ENCODE peak calls at places on chromosomes 4 and X, in eight cellular contexts. One of them, this sample, is unnamed.

GRCh38 chrX:131068945-131069719 is 11.0 kb downstream of the ARHGAP36 start:
- DNase-seq in neuronal stem cell: peak; percentile 49
- DNase-seq in PC-3: peak; percentile 28
- DNase-seq in lung: no peak
- DNase-seq in substantia nigra: peak; percentile 1
- DNase-seq in small intestine: peak; percentile 1
- DNase-seq in neural progenitor cell: peak; percentile 84
- DNase-seq in SJSA1: no peak
- DNase-seq in this sample: no peak

GRCh38 chr4:123667496-123667895 is 270.9 kb downstream of the SPRY1 start:
- DNase-seq in neuronal stem cell: no peak
- DNase-seq in lung: no peak
- DNase-seq in small intestine: no peak
- DNase-seq in substantia nigra: no peak
- DNase-seq in PC-3: peak; percentile 90
- DNase-seq in SJSA1: no peak
- DNase-seq in neural progenitor cell: no peak
- DNase-seq in this sample: peak; percentile 93

GRCh38 chr4:139593091-139593564 is 37.1 kb upstream of the SETD7 start:
- DNase-seq in small intestine: no peak
- DNase-seq in SJSA1: peak; percentile 60
- DNase-seq in PC-3: no peak
- DNase-seq in neuronal stem cell: no peak
- DNase-seq in neural progenitor cell: no peak
- DNase-seq in substantia nigra: no peak
- DNase-seq in lung: no peak
- DNase-seq in this sample: peak; percentile 92

GRCh38 chrX:98028691-98029090 is 1145.0 kb downstream of the RPA4 start:
- DNase-seq in lung: no peak
- DNase-seq in neural progenitor cell: no peak
- DNase-seq in neuronal stem cell: no peak
- DNase-seq in small intestine: no peak
- DNase-seq in SJSA1: no peak
- DNase-seq in PC-3: no peak
- DNase-seq in substantia nigra: no peak
- DNase-seq in this sample: no peak

GRCh38 chrX:55787063-55787462 is 69.5 kb downstream of the RRAGB start:
- DNase-seq in lung: no peak
- DNase-seq in SJSA1: no peak
- DNase-seq in neuronal stem cell: no peak
- DNase-seq in PC-3: peak; percentile 1
- DNase-seq in substantia nigra: no peak
- DNase-seq in small intestine: no peak
- DNase-seq in neural progenitor cell: no peak
- DNase-seq in this sample: no peak

GRCh38 chrX:23317799-23318724 is 16.6 kb upstream of the PTCHD1 start:
- DNase-seq in neural progenitor cell: peak; percentile 61
- DNase-seq in lung: peak; percentile 34
- DNase-seq in neuronal stem cell: no peak
- DNase-seq in PC-3: peak; percentile 38
- DNase-seq in SJSA1: peak; percentile 17
- DNase-seq in substantia nigra: no peak
- DNase-seq in small intestine: no peak
- DNase-seq in this sample: no peak

GRCh38 chrX:49309401-49309981 is 6.0 kb downstream of the GAGE10 start:
- DNase-seq in neuronal stem cell: no peak
- DNase-seq in substantia nigra: no peak
- DNase-seq in PC-3: peak; percentile 45
- DNase-seq in SJSA1: peak; percentile 17
- DNase-seq in lung: no peak
- DNase-seq in neural progenitor cell: peak; percentile 7
- DNase-seq in small intestine: peak; percentile 39
- DNase-seq in this sample: peak; percentile 22

GRCh38 chr4:93319011-93319410 is 509.5 kb upstream of the ATOH1 start:
- DNase-seq in neuronal stem cell: no peak
- DNase-seq in substantia nigra: no peak
- DNase-seq in PC-3: peak; percentile 27
- DNase-seq in lung: no peak
- DNase-seq in small intestine: no peak
- DNase-seq in SJSA1: no peak
- DNase-seq in neural progenitor cell: no peak
- DNase-seq in this sample: no peak

GRCh38 chr4:101649790-101650450 is 140.6 kb upstream of the BANK1 start:
- DNase-seq in substantia nigra: no peak
- DNase-seq in neuronal stem cell: no peak
- DNase-seq in PC-3: no peak
- DNase-seq in neural progenitor cell: no peak
- DNase-seq in SJSA1: no peak
- DNase-seq in lung: no peak
- DNase-seq in small intestine: no peak
- DNase-seq in this sample: no peak

GRCh38 chr4:7964459-7964858 is 24.8 kb upstream of the AFAP1 start:
- DNase-seq in neuronal stem cell: no peak
- DNase-seq in substantia nigra: no peak
- DNase-seq in PC-3: peak; percentile 26
- DNase-seq in lung: no peak
- DNase-seq in SJSA1: no peak
- DNase-seq in small intestine: no peak
- DNase-seq in neural progenitor cell: no peak
- DNase-seq in this sample: no peak
- H3K27ac ChIP-seq in neuronal stem cell: no peak overlapping the region
- H3K27ac ChIP-seq in substantia nigra: no peak overlapping the region
- H3K27ac ChIP-seq in PC-3: peak overlapping the region; percentile 43
- H3K27ac ChIP-seq in lung: no peak overlapping the region
- H3K27ac ChIP-seq in SJSA1: no peak overlapping the region
- H3K27ac ChIP-seq in small intestine: no peak overlapping the region
- H3K27ac ChIP-seq in neural progenitor cell: no peak overlapping the region
- H3K27ac ChIP-seq in this sample: no peak overlapping the region

DNA sequence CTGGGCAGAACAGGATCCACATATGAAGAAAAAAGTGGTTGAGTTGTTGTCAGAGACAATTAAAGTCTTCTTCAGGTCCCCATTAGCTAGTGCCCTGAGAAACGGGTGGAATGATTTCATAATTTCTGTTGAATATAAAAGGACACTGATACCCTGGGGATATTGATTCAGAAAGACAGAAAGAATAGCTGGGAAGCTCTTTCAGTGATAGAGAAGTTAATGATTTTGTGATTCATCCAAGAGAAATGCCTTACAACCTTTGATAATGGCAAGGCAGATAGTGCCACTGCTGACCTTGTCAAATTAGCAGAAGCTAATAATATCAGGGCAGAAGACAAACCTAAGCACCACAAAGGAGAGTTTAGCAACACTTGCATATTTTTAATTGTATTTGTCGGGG is 37.9 kb downstream of the UNC5C start:
- DNase-seq in neural progenitor cell: no peak
- DNase-seq in SJSA1: no peak
- DNase-seq in neuronal stem cell: no peak
- DNase-seq in substantia nigra: no peak
- DNase-seq in lung: no peak
- DNase-seq in small intestine: no peak
- DNase-seq in PC-3: peak; percentile 11
- DNase-seq in this sample: no peak
- H3K27ac ChIP-seq in neural progenitor cell: no peak overlapping the region
- H3K27ac ChIP-seq in SJSA1: no peak overlapping the region
- H3K27ac ChIP-seq in neuronal stem cell: no peak overlapping the region
- H3K27ac ChIP-seq in substantia nigra: no peak overlapping the region
- H3K27ac ChIP-seq in lung: no peak overlapping the region
- H3K27ac ChIP-seq in small intestine: no peak overlapping the region
- H3K27ac ChIP-seq in PC-3: no peak overlapping the region
- H3K27ac ChIP-seq in this sample: no peak overlapping the region

DNA sequence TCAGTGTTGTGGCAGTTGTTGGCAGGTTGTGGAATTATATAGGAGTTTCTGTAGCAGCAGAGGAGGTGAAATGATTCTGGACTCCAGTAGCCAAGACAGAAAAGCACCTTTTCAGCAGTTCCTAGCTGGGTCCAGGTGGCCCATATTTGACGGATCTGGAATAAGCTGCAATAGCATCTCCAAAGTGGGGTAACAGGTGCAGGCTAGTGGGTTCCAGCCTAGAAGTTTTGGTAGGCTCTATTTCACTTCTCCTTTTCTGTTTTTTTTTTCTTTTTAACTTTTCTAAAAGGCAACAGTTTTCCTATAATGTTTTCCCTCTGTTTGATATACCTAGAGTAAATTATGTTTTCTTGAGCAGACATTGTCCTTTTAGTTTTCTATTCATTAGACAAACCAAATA is 392.5 kb downstream of the C4orf33 start:
- DNase-seq in neural progenitor cell: no peak
- DNase-seq in PC-3: no peak
- DNase-seq in small intestine: no peak
- DNase-seq in substantia nigra: no peak
- DNase-seq in neuronal stem cell: no peak
- DNase-seq in SJSA1: no peak
- DNase-seq in lung: no peak
- DNase-seq in this sample: no peak
- H3K27ac ChIP-seq in neural progenitor cell: no peak overlapping the region
- H3K27ac ChIP-seq in PC-3: no peak overlapping the region
- H3K27ac ChIP-seq in small intestine: no peak overlapping the region
- H3K27ac ChIP-seq in substantia nigra: no peak overlapping the region
- H3K27ac ChIP-seq in neuronal stem cell: no peak overlapping the region
- H3K27ac ChIP-seq in SJSA1: no peak overlapping the region
- H3K27ac ChIP-seq in lung: no peak overlapping the region
- H3K27ac ChIP-seq in this sample: no peak overlapping the region

GRCh38 chr4:86013623-86014022 is 346.2 kb downstream of the MAPK10 start:
- DNase-seq in small intestine: no peak
- DNase-seq in neuronal stem cell: no peak
- DNase-seq in PC-3: no peak
- DNase-seq in neural progenitor cell: no peak
- DNase-seq in SJSA1: no peak
- DNase-seq in substantia nigra: no peak
- DNase-seq in lung: no peak
- DNase-seq in this sample: peak; percentile 69

GRCh38 chr4:86019362-86019761 is 340.5 kb downstream of the MAPK10 start:
- DNase-seq in neuronal stem cell: no peak
- DNase-seq in substantia nigra: no peak
- DNase-seq in small intestine: no peak
- DNase-seq in neural progenitor cell: no peak
- DNase-seq in SJSA1: no peak
- DNase-seq in PC-3: no peak
- DNase-seq in lung: no peak
- DNase-seq in this sample: no peak

GRCh38 chr4:86011117-86011516 is 348.7 kb downstream of the MAPK10 start:
- DNase-seq in SJSA1: no peak
- DNase-seq in PC-3: no peak
- DNase-seq in substantia nigra: no peak
- DNase-seq in lung: no peak
- DNase-seq in neural progenitor cell: no peak
- DNase-seq in small intestine: no peak
- DNase-seq in neuronal stem cell: no peak
- DNase-seq in this sample: peak; percentile 77

GRCh38 chr4:86015412-86016350 is 344.2 kb downstream of the MAPK10 start:
- DNase-seq in PC-3: no peak
- DNase-seq in neuronal stem cell: no peak
- DNase-seq in lung: no peak
- DNase-seq in SJSA1: no peak
- DNase-seq in substantia nigra: no peak
- DNase-seq in small intestine: no peak
- DNase-seq in neural progenitor cell: no peak
- DNase-seq in this sample: no peak

GRCh38 chr4:86014599-86014998 is 345.3 kb downstream of the MAPK10 start:
- DNase-seq in small intestine: no peak
- DNase-seq in neuronal stem cell: no peak
- DNase-seq in substantia nigra: no peak
- DNase-seq in SJSA1: no peak
- DNase-seq in lung: no peak
- DNase-seq in PC-3: no peak
- DNase-seq in neural progenitor cell: no peak
- DNase-seq in this sample: no peak
- H3K27ac ChIP-seq in small intestine: no peak overlapping the region
- H3K27ac ChIP-seq in neuronal stem cell: no peak overlapping the region
- H3K27ac ChIP-seq in substantia nigra: no peak overlapping the region
- H3K27ac ChIP-seq in SJSA1: no peak overlapping the region
- H3K27ac ChIP-seq in lung: no peak overlapping the region
- H3K27ac ChIP-seq in PC-3: no peak overlapping the region
- H3K27ac ChIP-seq in neural progenitor cell: no peak overlapping the region
- H3K27ac ChIP-seq in this sample: no peak overlapping the region

GRCh38 chr4:57097711-57098110 is 12.5 kb downstream of the IGFBP7 start:
- DNase-seq in SJSA1: no peak
- DNase-seq in lung: no peak
- DNase-seq in neural progenitor cell: no peak
- DNase-seq in PC-3: no peak
- DNase-seq in substantia nigra: no peak
- DNase-seq in neuronal stem cell: no peak
- DNase-seq in small intestine: no peak
- DNase-seq in this sample: no peak
- H3K27ac ChIP-seq in SJSA1: no peak overlapping the region
- H3K27ac ChIP-seq in lung: peak overlapping the region; percentile 38
- H3K27ac ChIP-seq in neural progenitor cell: no peak overlapping the region
- H3K27ac ChIP-seq in PC-3: no peak overlapping the region
- H3K27ac ChIP-seq in substantia nigra: no peak overlapping the region
- H3K27ac ChIP-seq in neuronal stem cell: no peak overlapping the region
- H3K27ac ChIP-seq in small intestine: no peak overlapping the region
- H3K27ac ChIP-seq in this sample: no peak overlapping the region

GRCh38 chr4:188941524-188942109 is 802.4 kb downstream of the TRIML1 start:
- DNase-seq in substantia nigra: no peak
- DNase-seq in PC-3: peak; percentile 87
- DNase-seq in lung: no peak
- DNase-seq in neuronal stem cell: no peak
- DNase-seq in neural progenitor cell: no peak
- DNase-seq in SJSA1: peak; percentile 64
- DNase-seq in small intestine: no peak
- DNase-seq in this sample: peak; percentile 100
- H3K27ac ChIP-seq in substantia nigra: no peak overlapping the region
- H3K27ac ChIP-seq in PC-3: peak overlapping the region; percentile 83
- H3K27ac ChIP-seq in lung: no peak overlapping the region
- H3K27ac ChIP-seq in neuronal stem cell: no peak overlapping the region
- H3K27ac ChIP-seq in neural progenitor cell: no peak overlapping the region
- H3K27ac ChIP-seq in SJSA1: peak overlapping the region; percentile 76
- H3K27ac ChIP-seq in small intestine: no peak overlapping the region
- H3K27ac ChIP-seq in this sample: peak overlapping the region; percentile 98

GRCh38 chrX:137031517-137032377 is 2.0 kb downstream of the GPR101 start:
- DNase-seq in neuronal stem cell: no peak
- DNase-seq in PC-3: peak; percentile 48
- DNase-seq in substantia nigra: no peak
- DNase-seq in SJSA1: peak; percentile 9
- DNase-seq in neural progenitor cell: peak; percentile 68
- DNase-seq in small intestine: peak; percentile 0
- DNase-seq in lung: no peak
- DNase-seq in this sample: peak; percentile 10
- H3K27ac ChIP-seq in neuronal stem cell: no peak overlapping the region
- H3K27ac ChIP-seq in PC-3: no peak overlapping the region
- H3K27ac ChIP-seq in substantia nigra: no peak overlapping the region
- H3K27ac ChIP-seq in SJSA1: no peak overlapping the region
- H3K27ac ChIP-seq in neural progenitor cell: no peak overlapping the region
- H3K27ac ChIP-seq in small intestine: no peak overlapping the region
- H3K27ac ChIP-seq in lung: no peak overlapping the region
- H3K27ac ChIP-seq in this sample: no peak overlapping the region

DNA sequence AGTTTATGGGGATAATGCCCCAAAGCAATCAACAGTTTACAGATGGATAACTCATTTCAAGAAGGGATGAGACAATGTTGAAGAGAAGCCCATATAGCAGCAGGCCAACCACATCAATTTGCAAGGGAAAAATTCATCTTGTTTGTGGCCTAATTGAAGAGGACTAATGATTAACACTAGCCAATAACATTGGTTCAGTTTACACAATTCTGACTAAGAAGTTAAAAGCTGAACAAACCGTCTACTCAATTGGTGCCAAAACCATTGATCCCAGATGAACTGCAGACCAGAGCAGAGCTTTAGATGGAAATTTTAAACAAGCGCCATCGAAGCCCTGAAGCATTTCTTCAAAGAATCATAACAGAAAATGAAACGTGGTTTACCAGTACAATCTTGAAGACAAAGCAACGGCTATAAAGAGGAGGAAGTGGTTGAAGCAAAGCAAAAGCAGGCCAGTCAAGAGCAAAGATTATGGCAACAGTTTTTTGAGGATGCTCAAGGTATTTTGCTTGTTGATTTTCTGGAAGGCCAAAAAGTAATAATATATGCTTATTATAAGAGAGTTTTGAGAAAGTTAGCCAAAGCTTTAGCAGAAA is 20.5 kb upstream of the BLTP1 start:
- DNase-seq in PC-3: no peak
- DNase-seq in neuronal stem cell: no peak
- DNase-seq in lung: no peak
- DNase-seq in substantia nigra: no peak
- DNase-seq in neural progenitor cell: no peak
- DNase-seq in SJSA1: no peak
- DNase-seq in small intestine: peak; percentile 10
- DNase-seq in this sample: no peak
- H3K27ac ChIP-seq in PC-3: no peak overlapping the region
- H3K27ac ChIP-seq in neuronal stem cell: no peak overlapping the region
- H3K27ac ChIP-seq in lung: no peak overlapping the region
- H3K27ac ChIP-seq in substantia nigra: no peak overlapping the region
- H3K27ac ChIP-seq in neural progenitor cell: no peak overlapping the region
- H3K27ac ChIP-seq in SJSA1: no peak overlapping the region
- H3K27ac ChIP-seq in small intestine: no peak overlapping the region
- H3K27ac ChIP-seq in this sample: no peak overlapping the region